ENCODE peak calls at places on chromosomes 6 and 20, in four cellular contexts. B, F, K and J are unnamed samples.

GRCh38 chr20:62908971-62909791 is 17.1 kb downstream of the DIDO1 start:
- DNase-seq in B (no peak), F (no peak), K (no peak), J (no peak)

GRCh38 chr6:109318328-109318876 is 63.9 kb downstream of the CD164 start:
- DNase-seq in B (no peak), F (peak), K (no peak), J (no peak)

GRCh38 chr6:41284726-41285125 is 1.8 kb downstream of the TREM1 start:
- DNase-seq in B (no peak), F (no peak), K (peak), J (no peak)

GRCh38 chr6:7624781-7625710 is 35.0 kb downstream of the SNRNP48 start:
- DNase-seq in B (no peak), F (no peak), K (no peak), J (no peak)

GRCh38 chr20:1945660-1946059 is 48.2 kb downstream of the PDYN start:
- DNase-seq in B (no peak), F (no peak), K (no peak), J (no peak)

GRCh38 chr6:154814063-154814462 is 80.8 kb downstream of the SCAF8 start:
- DNase-seq in B (no peak), F (no peak), K (no peak), J (no peak)

GRCh38 chr20:32439132-32439829 is 81.2 kb downstream of the ASXL1 start:
- DNase-seq in B (no peak), F (no peak), K (peak), J (no peak)

GRCh38 chr20:38165089-38165965 is at the start of gene TGM2:
- DNase-seq in B (peak), F (no peak), K (peak), J (peak)

GRCh38 chr6:112087916-112088315 is 525 bp downstream of the FAM229B start:
- DNase-seq in B (no peak), F (no peak), K (peak), J (no peak)

GRCh38 chr20:8223096-8223870 is 91.2 kb downstream of the PLCB1 start:
- DNase-seq in B (no peak), F (no peak), K (peak), J (no peak)

GRCh38 chr20:19921349-19921793 is 95.8 kb upstream of the NAA20 start:
- DNase-seq in B (peak), F (no peak), K (no peak), J (no peak)

GRCh38 chr6:15247214-15247749 is 1.4 kb downstream of the JARID2 start:
- DNase-seq in B (no peak), F (no peak), K (no peak), J (no peak)

GRCh38 chr20:16472045-16472872 is 101.0 kb downstream of the KIF16B start:
- DNase-seq in B (no peak), F (no peak), K (peak), J (no peak)

GRCh38 chr6:97947841-97948240 is 664.8 kb upstream of the MMS22L start:
- DNase-seq in B (peak), F (no peak), K (peak), J (no peak)

GRCh38 chr6:140437619-140438345 is 1063.3 kb upstream of the CITED2 start:
- DNase-seq in B (no peak), F (no peak), K (peak), J (no peak)

GRCh38 chr20:43584448-43585138 is 6.1 kb upstream of the IFT52 start:
- DNase-seq in B (no peak), F (no peak), K (peak), J (no peak)

GRCh38 chr6:80457044-80457933 is 350.8 kb downstream of the BCKDHB start:
- DNase-seq in B (peak), F (peak), K (peak), J (no peak)

GRCh38 chr6:100137759-100138158 is 143.7 kb upstream of the MCHR2 start:
- DNase-seq in B (no peak), F (no peak), K (no peak), J (no peak)

GRCh38 chr6:36639171-36639808 is 39.2 kb upstream of the CDKN1A start:
- DNase-seq in B (no peak), F (no peak), K (no peak), J (no peak)

GRCh38 chr6:14210077-14210476 is 92.5 kb downstream of the CD83 start:
- DNase-seq in B (no peak), F (no peak), K (no peak), J (no peak)

GRCh38 chr6:14450133-14451040 is 332.8 kb downstream of the CD83 start:
- DNase-seq in B (no peak), F (no peak), K (peak), J (no peak)

GRCh38 chr6:22024004-22024403 is 272.8 kb downstream of the PRL start:
- DNase-seq in B (no peak), F (no peak), K (no peak), J (no peak)
- H3K27ac ChIP-seq in B (no peak), F (no peak), K (no peak), J (no peak)

DNA sequence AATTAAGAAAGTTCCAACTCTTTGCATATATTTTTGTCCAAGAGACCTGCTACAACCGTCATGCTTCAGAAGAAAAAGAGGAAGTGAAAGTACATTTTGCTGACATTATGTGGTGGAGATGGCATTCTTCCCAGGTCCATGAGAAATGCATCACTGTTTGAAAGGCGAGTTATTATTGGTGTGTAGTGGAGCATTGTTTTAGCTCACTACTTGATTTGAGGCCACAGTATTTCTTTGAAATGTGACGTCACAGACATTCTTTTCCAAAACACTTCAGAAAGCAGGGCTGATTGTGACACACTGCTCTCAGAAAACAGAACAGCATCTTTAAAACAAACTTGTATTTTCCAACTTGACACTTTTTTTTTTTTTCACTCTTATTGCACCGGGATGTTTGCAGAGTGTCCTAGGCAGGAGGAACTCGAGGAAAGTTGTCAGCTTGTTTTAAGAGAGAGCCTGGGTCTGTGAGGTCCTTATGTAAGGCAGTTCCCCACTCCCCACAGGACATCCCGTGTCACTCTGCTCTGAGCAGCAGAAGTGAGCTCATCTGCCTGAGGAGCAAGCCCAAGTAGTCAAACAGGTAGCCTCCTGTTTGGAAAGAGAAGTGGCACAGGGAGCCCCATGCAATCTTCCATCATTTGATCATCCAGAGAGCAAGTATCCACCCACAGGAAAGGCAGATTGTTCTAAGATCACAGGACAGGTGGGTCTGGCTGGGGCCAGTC is 1.1 kb downstream of the SPTLC3 start:
- DNase-seq in B (peak), F (no peak), K (peak), J (no peak)
- TF ChIP-seq POLR2A in B (no peak), F (peak), K (no peak), J (no peak)

DNA sequence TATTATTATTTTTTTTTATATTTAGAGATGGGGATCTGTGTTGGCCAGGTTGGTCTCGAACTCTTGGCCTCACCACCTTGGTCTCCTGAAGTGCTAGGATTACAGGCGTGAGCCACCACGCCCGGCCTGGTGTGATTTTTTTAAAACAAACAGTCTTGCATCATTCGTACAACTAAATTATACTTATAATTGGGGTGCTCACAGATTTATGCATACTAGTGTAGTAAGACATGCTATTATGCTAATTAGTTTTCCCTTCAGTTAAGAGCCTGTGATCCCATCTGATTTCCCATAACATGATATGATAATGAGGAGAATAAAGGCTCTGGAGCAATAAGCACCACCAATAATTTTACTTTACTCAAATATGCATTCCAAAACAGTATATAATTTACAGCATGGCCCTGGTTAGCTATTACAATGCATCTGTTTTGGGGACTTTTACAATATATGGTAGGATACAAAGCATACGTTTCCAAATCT is 1.9 kb downstream of the NUDT3 start:
- DNase-seq in B (no peak), F (no peak), K (no peak), J (no peak)
- H3K27ac ChIP-seq in B (no peak), F (peak), K (no peak), J (no peak)

GRCh38 chr6:78713564-78713963 is 153.8 kb upstream of the IRAK1BP1 start:
- DNase-seq in B (no peak), F (no peak), K (no peak), J (no peak)
- TF ChIP-seq POLR2A in B (no peak), F (no peak), K (no peak), J (no peak)

GRCh38 chr6:10690651-10691445 is 3.6 kb downstream of the C6orf52 start:
- DNase-seq in B (no peak), F (no peak), K (no peak), J (no peak)
- H3K27ac ChIP-seq in B (no peak), F (no peak), K (no peak), J (no peak)

GRCh38 chr6:161151059-161151645 is 122.7 kb downstream of the AGPAT4 start:
- DNase-seq in B (no peak), F (no peak), K (no peak), J (no peak)
- TF ChIP-seq POLR2A in B (no peak), F (no peak), K (no peak), J (no peak)

GRCh38 chr6:150651808-150652473 is 52.3 kb downstream of the PLEKHG1 start:
- DNase-seq in B (no peak), F (no peak), K (no peak), J (no peak)

GRCh38 chr6:150647051-150647450 is 47.4 kb downstream of the PLEKHG1 start:
- DNase-seq in B (no peak), F (no peak), K (no peak), J (no peak)

GRCh38 chr6:150641398-150642139 is 41.9 kb downstream of the PLEKHG1 start:
- DNase-seq in B (no peak), F (no peak), K (no peak), J (no peak)

GRCh38 chr6:150640556-150641206 is 41.0 kb downstream of the PLEKHG1 start:
- DNase-seq in B (no peak), F (no peak), K (no peak), J (no peak)

DNA sequence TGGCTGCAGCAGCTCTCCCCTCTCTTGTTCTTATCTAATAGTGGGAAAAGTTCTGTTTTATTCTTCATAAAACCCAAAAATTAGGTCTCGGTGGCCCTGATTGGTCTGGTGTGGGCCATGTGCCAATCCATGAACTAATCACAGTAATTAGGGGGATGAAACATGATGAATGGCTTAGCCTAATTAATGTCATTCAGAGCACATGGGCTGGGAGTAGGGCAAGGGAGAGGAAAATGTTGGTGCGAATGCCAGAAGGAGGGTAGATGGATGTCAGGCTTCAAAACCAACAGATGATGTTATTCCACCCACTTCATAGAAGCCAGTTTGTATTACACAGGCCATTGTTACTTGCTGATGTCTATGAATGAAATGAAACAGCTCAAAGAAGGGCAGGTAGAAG is 46.5 kb downstream of the PLEKHG1 start:
- DNase-seq in B (no peak), F (no peak), K (no peak), J (no peak)
- H3K27ac ChIP-seq in B (no peak), F (no peak), K (no peak), J (no peak)

GRCh38 chr20:57351042-57351783 is at the start of gene RAE1:
- DNase-seq in B (peak), F (peak), K (peak), J (peak)
- TF ChIP-seq POLR2A in B (peak), F (peak), K (peak), J (no peak)